ENCODE peak calls at places on chromosomes 3 and 15, in five cellular contexts. M is GM06990; U is stomach; A is esophagus muscularis mucosa; Z is CD8-positive, alpha-beta T cell. Q is an unnamed sample.

GRCh38 chr3:120432105-120432860 is 18.5 kb downstream of the FSTL1 start:
- DNase-seq in M (no peak), U (no peak), A (no peak), Z (no peak), Q (no peak)

GRCh38 chr3:131172502-131172901 is 145.8 kb downstream of the NEK11 start:
- DNase-seq in M (no peak), U (no peak), A (no peak), Z (no peak), Q (no peak)

GRCh38 chr3:143337387-143337786 is 217.8 kb downstream of the CHST2 start:
- DNase-seq in M (no peak), U (no peak), A (no peak), Z (no peak), Q (no peak)

GRCh38 chr3:109532257-109533216 is 195.2 kb upstream of the DPPA4 start:
- DNase-seq in M (no peak), U (peak; percentile 33), A (no peak), Z (peak; percentile 34), Q (no peak)

GRCh38 chr3:48125026-48125704 is 63.1 kb downstream of the CDC25A start:
- DNase-seq in M (no peak), U (no peak), A (no peak), Z (no peak), Q (no peak)

GRCh38 chr3:52401021-52401420 is 43.9 kb downstream of the SEMA3G start:
- DNase-seq in M (no peak), U (no peak), A (no peak), Z (no peak), Q (no peak)

GRCh38 chr15:33581032-33581431 is 270.3 kb downstream of the RYR3 start:
- DNase-seq in M (no peak), U (no peak), A (no peak), Z (no peak), Q (no peak)

GRCh38 chr3:99534951-99535704 is 103.3 kb upstream of the COL8A1 start:
- DNase-seq in M (no peak), U (no peak), A (no peak), Z (no peak), Q (no peak)

GRCh38 chr3:142962520-142963265 is 781 bp downstream of the PAQR9 start:
- DNase-seq in M (no peak), U (no peak), A (no peak), Z (no peak), Q (no peak)

GRCh38 chr3:127445581-127446368 is 144.8 kb downstream of the TPRA1 start:
- DNase-seq in M (no peak), U (peak; percentile 21), A (no peak), Z (no peak), Q (peak; percentile 28)

GRCh38 chr15:70260096-70260495 is 162.4 kb upstream of the TLE3 start:
- DNase-seq in M (no peak), U (no peak), A (no peak), Z (no peak), Q (no peak)

GRCh38 chr3:4512895-4513616 is 19.9 kb downstream of the ITPR1 start:
- DNase-seq in M (no peak), U (no peak), A (no peak), Z (no peak), Q (no peak)

GRCh38 chr3:124867511-124867910 is 19.7 kb downstream of the ITGB5 start:
- DNase-seq in M (no peak), U (no peak), A (no peak), Z (no peak), Q (no peak)

GRCh38 chr3:38002291-38002876 is 11.8 kb downstream of the VILL start:
- DNase-seq in M (no peak), U (peak; percentile 23), A (no peak), Z (no peak), Q (no peak)

GRCh38 chr3:37198996-37199395 is 24.6 kb upstream of the LRRFIP2 start:
- DNase-seq in M (no peak), U (no peak), A (no peak), Z (no peak), Q (no peak)

GRCh38 chr15:68365140-68365745 is 66.7 kb downstream of the ITGA11 start:
- DNase-seq in M (no peak), U (no peak), A (no peak), Z (no peak), Q (no peak)

GRCh38 chr15:68367226-68367625 is 64.7 kb downstream of the ITGA11 start:
- DNase-seq in M (no peak), U (no peak), A (no peak), Z (no peak), Q (no peak)

GRCh38 chr15:68364660-68365035 is 67.3 kb downstream of the ITGA11 start:
- DNase-seq in M (no peak), U (no peak), A (no peak), Z (no peak), Q (no peak)

GRCh38 chr15:68365770-68366169 is 66.2 kb downstream of the ITGA11 start:
- DNase-seq in M (no peak), U (no peak), A (no peak), Z (no peak), Q (no peak)

DNA sequence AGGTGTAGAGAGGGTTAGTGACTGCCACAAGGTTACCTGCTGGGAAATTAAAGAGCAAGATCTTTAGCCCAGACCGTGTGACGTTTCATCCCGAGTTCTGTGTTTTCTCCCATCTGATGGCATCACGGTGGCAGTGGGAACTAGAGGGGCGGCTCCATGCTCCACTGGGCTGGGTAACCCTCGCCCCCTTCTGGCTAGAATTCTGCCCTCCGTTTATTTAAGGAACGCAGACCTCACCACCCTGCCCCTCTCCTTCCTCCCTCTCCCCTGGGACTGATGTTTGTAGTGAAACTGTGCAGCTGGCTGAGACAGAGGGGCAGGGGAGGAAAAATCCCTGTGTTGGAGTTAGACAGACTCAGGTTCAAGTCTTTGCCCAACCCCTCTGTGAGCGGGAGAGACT is 65.6 kb downstream of the ITGA11 start:
- DNase-seq in M (no peak), U (no peak), A (no peak), Z (no peak), Q (no peak)
- TF ChIP-seq CTCF in M (peak; percentile 13), U (no peak), A (no peak), Z (no peak), Q (no peak)

DNA sequence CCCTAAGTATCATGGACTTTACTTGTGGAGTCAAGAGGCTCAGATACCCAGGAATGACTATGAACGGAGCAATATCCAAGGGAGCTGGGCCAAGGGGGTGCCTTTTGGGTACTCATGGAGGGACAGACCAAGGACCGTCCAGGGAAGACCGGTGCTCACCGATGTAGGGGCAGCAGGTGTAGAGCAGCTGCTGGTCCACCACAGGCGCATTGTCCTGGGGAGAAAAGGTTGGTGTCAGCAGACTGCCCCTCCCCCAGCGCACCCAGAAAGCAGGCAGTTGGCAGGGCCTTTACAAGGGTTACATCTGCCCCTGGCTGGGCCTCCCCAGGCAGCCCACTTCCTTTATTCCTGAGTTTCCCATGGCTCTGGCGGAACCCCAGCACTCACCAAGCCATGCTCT is 7.5 kb downstream of the CDAN1 start:
- DNase-seq in M (no peak), U (no peak), A (no peak), Z (no peak), Q (no peak)
- H3K36me3 ChIP-seq in M (peaks cover 48% of the 10 kb centered on the region), U (peaks cover 100% of the 10 kb centered on the region), A (peaks cover 91% of the 10 kb centered on the region), Z (peaks cover 62% of the 10 kb centered on the region), Q (no peaks in the 10 kb centered on the region)

GRCh38 chr3:193592841-193593665 is at the start of gene OPA1:
- DNase-seq in M (peak; percentile 96), U (peak; percentile 97), A (peak; percentile 98), Z (peak; percentile 88), Q (peak; percentile 86)
- TF ChIP-seq CTCF in M (no peak), U (peak; percentile 36), A (peak; percentile 36), Z (no peak), Q (no peak)

DNA sequence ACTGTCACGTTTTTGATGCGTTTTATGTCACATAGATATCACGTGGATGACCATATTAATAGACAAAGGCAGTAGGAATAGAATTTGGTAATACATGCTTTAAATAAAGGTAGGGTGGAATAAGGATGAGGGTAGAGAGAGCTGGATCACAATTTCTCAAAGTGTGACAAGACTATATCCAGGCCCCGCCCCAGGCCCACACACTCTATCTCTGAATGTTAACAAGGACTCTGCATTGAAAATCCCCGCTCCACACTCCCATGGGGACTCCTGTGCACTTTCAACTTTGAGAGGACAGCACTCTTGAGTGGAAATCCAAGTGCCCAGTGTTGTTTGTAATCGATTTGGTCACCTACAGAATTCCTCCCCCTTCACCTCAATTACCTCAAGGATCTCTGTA is 31.4 kb downstream of the ETV5 start:
- DNase-seq in M (no peak), U (no peak), A (no peak), Z (no peak), Q (no peak)
- H3K36me3 ChIP-seq in M (no peaks in the 10 kb centered on the region), U (peaks cover 19% of the 10 kb centered on the region), A (peaks cover 4% of the 10 kb centered on the region), Z (no peaks in the 10 kb centered on the region), Q (no peaks in the 10 kb centered on the region)

GRCh38 chr3:59385547-59385946 is 335.7 kb upstream of the CFAP20DC start:
- DNase-seq in M (no peak), U (no peak), A (no peak), Z (no peak), Q (no peak)
- TF ChIP-seq CTCF in M (no peak), U (no peak), A (no peak), Z (no peak), Q (no peak)

GRCh38 chr3:56720836-56721235 is 37.8 kb upstream of the TASOR start:
- DNase-seq in M (no peak), U (no peak), A (no peak), Z (no peak), Q (no peak)

GRCh38 chr3:56724580-56725142 is 41.6 kb upstream of the TASOR start:
- DNase-seq in M (no peak), U (no peak), A (no peak), Z (no peak), Q (no peak)

DNA sequence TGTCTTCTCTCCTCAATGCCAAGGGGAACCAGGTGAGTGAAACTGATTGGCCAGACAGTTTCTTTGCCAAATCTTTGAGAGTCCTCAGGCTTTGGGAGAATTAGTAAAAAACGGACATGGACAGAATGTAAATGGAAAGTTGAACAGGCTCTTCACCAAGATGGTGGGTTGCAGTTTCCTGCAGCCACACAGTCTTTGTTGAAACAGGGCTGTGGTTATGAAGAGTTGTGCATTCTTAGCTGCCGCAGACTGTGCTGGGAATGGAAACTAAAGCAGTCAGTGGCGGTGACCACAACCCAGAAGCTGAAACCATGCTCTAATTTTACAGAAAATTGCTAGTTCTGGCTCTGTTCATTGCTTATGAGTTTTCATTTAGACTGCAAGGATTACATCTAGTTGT is 42.1 kb upstream of the TASOR start:
- DNase-seq in M (peak; percentile 71), U (no peak), A (no peak), Z (peak; percentile 66), Q (no peak)
- H3K36me3 ChIP-seq in M (peaks cover 9% of the 10 kb centered on the region), U (peaks cover 65% of the 10 kb centered on the region), A (peaks cover 26% of the 10 kb centered on the region), Z (peaks cover 36% of the 10 kb centered on the region), Q (no peaks in the 10 kb centered on the region)

Q was measured in Peyer's patch.